ENCODE peak calls at places on chromosomes 2 and 18, in five cellular contexts. S is mucosa of descending colon, K is A549, Y is transverse colon, M is kidney. U is an unnamed sample.

GRCh38 chr2:196249171-196249570 is 77.8 kb upstream of the STK17B start:
- DNase-seq in S (no peak), K (no peak), Y (no peak), M (no peak), U (peak; percentile 71)

GRCh38 chr2:196205891-196206408 is 34.6 kb upstream of the STK17B start:
- DNase-seq in S (no peak), K (no peak), Y (no peak), M (no peak), U (peak; percentile 90)

GRCh38 chr2:19674051-19675002 is 227.5 kb downstream of the TTC32 start:
- DNase-seq in S (no peak), K (no peak), Y (no peak), M (no peak), U (no peak)

GRCh38 chr2:127012868-127013267 is 94.1 kb downstream of the BIN1 start:
- DNase-seq in S (no peak), K (no peak), Y (no peak), M (no peak), U (no peak)

GRCh38 chr18:69787825-69788547 is 159.7 kb downstream of the CD226 start:
- DNase-seq in S (no peak), K (no peak), Y (no peak), M (no peak), U (peak; percentile 16)

GRCh38 chr2:43041661-43042360 is 184.6 kb downstream of the ZFP36L2 start:
- DNase-seq in S (peak; percentile 49), K (peak; percentile 84), Y (no peak), M (peak; percentile 91), U (peak; percentile 89)

GRCh38 chr18:48222118-48222517 is 187.1 kb downstream of the ZBTB7C start:
- DNase-seq in S (peak; percentile 63), K (no peak), Y (peak; percentile 50), M (no peak), U (no peak)

GRCh38 chr2:203822240-203822639 is 45.3 kb upstream of the CTLA4 start:
- DNase-seq in S (no peak), K (no peak), Y (no peak), M (no peak), U (no peak)

GRCh38 chr18:8480506-8481328 is 128.5 kb upstream of the RAB12 start:
- DNase-seq in S (no peak), K (peak; percentile 36), Y (no peak), M (no peak), U (peak; percentile 25)

GRCh38 chr2:139155991-139156390 is 375.8 kb upstream of the NXPH2 start:
- DNase-seq in S (no peak), K (no peak), Y (no peak), M (no peak), U (no peak)

GRCh38 chr2:55430536-55430935 is 10.9 kb upstream of the CCDC88A start:
- DNase-seq in S (no peak), K (no peak), Y (no peak), M (no peak), U (no peak)

DNA sequence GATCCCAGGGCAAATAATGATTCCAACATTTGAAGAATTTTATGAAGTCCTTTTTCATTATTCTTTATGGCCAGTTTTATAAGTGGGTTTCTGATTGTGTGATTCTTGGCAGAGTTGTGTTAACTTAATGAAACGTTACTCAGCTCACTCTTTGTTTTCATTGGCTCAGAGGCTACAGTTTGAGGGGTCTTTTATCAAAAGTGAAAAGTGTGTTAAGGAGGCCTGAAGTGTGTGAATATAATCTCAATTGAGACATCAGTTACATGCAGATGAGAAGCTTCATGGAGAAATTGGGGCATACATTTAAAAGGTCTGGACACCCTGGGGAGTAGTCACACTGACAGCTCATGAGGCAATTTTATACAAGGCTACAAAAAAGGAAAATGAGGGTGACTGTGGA is 74.6 kb downstream of the ASXL3 start:
- DNase-seq in S (no peak), K (no peak), Y (no peak), M (no peak), U (no peak)
- H3K4me3 ChIP-seq in S (no peak overlapping the region), K (no peak overlapping the region), Y (no peak overlapping the region), M (no peak overlapping the region), U (no peak overlapping the region)

GRCh38 chr18:52813637-52814416 is 473.8 kb downstream of the DCC start:
- DNase-seq in S (no peak), K (no peak), Y (no peak), M (no peak), U (no peak)
- TF ChIP-seq CTCF in S (no peak), K (no peak), Y (no peak), M (no peak), U (no peak)

GRCh38 chr2:109660046-109660860 is 46.1 kb downstream of the SOWAHC start:
- DNase-seq in S (no peak), K (no peak), Y (no peak), M (no peak), U (no peak)

GRCh38 chr2:109663721-109664120 is 49.6 kb downstream of the SOWAHC start:
- DNase-seq in S (no peak), K (no peak), Y (no peak), M (peak; percentile 81), U (peak; percentile 51)

GRCh38 chr2:109655287-109655686 is 41.1 kb downstream of the SOWAHC start:
- DNase-seq in S (no peak), K (no peak), Y (no peak), M (no peak), U (no peak)

GRCh38 chr2:109662889-109663288 is 48.7 kb downstream of the SOWAHC start:
- DNase-seq in S (no peak), K (no peak), Y (no peak), M (no peak), U (no peak)

DNA sequence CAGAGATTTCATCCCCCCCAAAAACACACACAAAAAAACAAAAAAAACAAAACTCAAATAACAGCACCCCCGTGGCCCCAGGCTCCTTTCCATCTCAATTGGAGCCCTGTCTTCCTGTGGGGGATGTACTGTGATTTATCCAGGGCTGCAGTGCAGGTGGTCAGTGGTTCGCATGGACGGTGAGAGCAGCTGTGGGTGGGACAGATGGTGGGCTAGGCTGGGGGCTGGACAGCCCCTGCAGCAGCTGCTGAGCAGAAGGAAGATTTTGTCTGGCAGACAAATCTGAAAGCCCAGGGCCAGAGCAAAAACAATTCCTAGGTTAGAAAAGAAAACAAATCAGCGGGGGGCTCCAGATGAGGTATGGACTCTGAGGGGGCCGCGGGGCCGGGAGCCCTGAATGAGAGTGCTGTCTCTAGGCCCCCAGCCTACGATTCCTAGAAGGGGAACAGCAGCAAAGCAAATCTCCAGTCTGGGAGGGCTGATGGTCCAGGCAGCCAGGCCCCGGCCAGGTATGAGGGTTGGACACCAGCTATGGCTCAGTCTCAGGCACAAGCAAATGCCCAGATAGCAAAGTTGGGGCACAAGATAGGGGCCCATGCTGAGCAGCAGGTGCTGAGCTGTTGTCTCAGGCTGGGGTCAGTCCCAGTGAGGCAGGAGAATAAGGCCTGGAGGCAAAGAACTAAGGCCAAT is 45.3 kb downstream of the SOWAHC start:
- DNase-seq in S (no peak), K (no peak), Y (no peak), M (no peak), U (no peak)
- H3K4me3 ChIP-seq in S (no peak overlapping the region), K (no peak overlapping the region), Y (no peak overlapping the region), M (no peak overlapping the region), U (no peak overlapping the region)

DNA sequence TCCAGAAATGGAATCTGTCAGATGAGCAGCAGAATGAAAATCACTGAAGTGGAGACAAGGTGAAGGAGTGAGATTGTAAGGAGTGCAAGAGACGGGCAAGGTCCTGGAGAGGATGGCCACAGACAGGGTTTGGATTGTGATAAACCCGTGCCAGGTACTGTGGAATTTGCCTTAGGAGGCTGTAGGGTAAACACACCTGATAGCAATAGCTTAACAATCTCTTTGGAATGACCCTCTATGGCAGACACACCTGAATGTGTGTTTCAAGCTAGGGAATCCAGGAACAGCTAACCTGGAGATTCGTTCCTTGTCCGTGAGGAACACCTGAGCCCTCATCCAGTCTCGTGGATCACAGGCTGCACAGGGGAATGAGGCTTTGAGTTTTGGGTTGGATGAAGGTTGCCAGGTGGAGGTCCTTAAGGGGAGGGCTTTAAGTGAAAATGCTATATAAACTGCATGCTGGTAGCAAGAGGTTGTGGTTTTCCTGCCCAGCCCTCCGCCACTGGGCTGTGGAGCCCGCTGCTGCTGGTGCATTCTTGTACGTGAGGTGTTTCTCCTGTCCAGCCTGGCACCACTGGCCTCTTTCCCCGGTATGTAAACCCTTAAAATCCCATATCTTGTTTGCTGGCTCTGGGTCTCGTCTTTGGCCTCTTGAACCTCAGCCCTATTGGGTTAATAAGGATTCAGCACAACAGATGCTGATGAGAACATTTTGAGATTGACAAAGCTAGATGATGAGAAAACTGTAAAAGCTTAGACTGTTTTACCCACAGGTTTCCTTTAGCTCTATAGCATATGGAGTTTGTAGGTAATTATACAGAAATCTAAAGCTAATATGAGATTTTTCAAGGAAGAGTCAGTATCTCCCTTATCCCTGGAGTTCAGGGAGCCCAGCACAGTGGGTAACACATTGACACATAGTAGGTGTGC is 117.9 kb downstream of the ARHGAP15 start:
- DNase-seq in S (no peak), K (no peak), Y (peak; percentile 13), M (no peak), U (no peak)
- TF ChIP-seq CTCF in S (no peak), K (no peak), Y (no peak), M (no peak), U (no peak)

GRCh38 chr2:74845217-74845751 is 11.4 kb downstream of the HK2 start:
- DNase-seq in S (peak; percentile 92), K (peak; percentile 55), Y (peak; percentile 88), M (peak; percentile 93), U (peak; percentile 70)

GRCh38 chr2:74844752-74845151 is 10.8 kb downstream of the HK2 start:
- DNase-seq in S (no peak), K (no peak), Y (no peak), M (no peak), U (no peak)

GRCh38 chr2:74846481-74846880 is 12.6 kb downstream of the HK2 start:
- DNase-seq in S (no peak), K (no peak), Y (no peak), M (no peak), U (no peak)

GRCh38 chr2:74847075-74847858 is 13.3 kb downstream of the HK2 start:
- DNase-seq in S (no peak), K (no peak), Y (no peak), M (no peak), U (no peak)

GRCh38 chr2:74845991-74846390 is 12.1 kb downstream of the HK2 start:
- DNase-seq in S (no peak), K (no peak), Y (no peak), M (no peak), U (no peak)
- H3K4me3 ChIP-seq in S (no peak overlapping the region), K (no peak overlapping the region), Y (no peak overlapping the region), M (no peak overlapping the region), U (no peak overlapping the region)

GRCh38 chr18:75369026-75369425 is 58.5 kb downstream of the SMIM21 start:
- DNase-seq in S (no peak), K (no peak), Y (no peak), M (no peak), U (no peak)

GRCh38 chr18:75364512-75364911 is 63.0 kb downstream of the SMIM21 start:
- DNase-seq in S (no peak), K (no peak), Y (no peak), M (no peak), U (no peak)

GRCh38 chr18:75363446-75364225 is 63.9 kb downstream of the SMIM21 start:
- DNase-seq in S (no peak), K (no peak), Y (no peak), M (no peak), U (no peak)

GRCh38 chr18:75365230-75365629 is 62.3 kb downstream of the SMIM21 start:
- DNase-seq in S (no peak), K (no peak), Y (no peak), M (no peak), U (no peak)

DNA sequence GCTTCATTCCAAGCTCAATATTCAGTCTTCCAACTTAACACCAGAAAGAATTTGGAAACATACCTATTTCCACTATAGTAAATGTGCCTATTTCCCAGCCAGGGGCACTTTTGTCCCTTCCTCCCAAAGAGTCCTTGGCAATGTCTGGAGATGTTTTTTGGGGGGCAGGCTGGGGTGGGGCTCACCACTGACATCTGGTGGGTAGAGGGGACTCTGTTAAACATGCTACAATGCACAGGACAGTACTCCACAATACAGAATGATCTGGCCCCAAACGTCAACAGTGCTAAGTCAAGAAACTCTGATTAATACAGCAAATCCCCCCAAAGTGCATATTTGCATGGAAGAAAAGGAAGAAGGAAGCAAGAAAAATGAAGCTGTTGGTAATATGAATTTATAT is 61.7 kb downstream of the SMIM21 start:
- DNase-seq in S (no peak), K (no peak), Y (no peak), M (no peak), U (no peak)
- TF ChIP-seq CTCF in S (no peak), K (no peak), Y (no peak), M (no peak), U (no peak)